ENCODE peak calls at places on chromosomes 3 and 15, in seven cellular contexts. One of them, this sample, is unnamed.

GRCh38 chr3:33364531-33365128 is 75.6 kb downstream of the UBP1 start:
- DNase-seq in heart right ventricle: no peak
- DNase-seq in vagina: no peak
- DNase-seq in fibroblast of lung: peak; percentile 39
- DNase-seq in dorsolateral prefrontal cortex: no peak
- DNase-seq in CD8-positive, alpha-beta T cell: no peak
- DNase-seq in ovary: no peak
- DNase-seq in this sample: no peak

GRCh38 chr3:38662544-38662943 is 13.1 kb upstream of the SCN5A start:
- DNase-seq in heart right ventricle: no peak
- DNase-seq in vagina: no peak
- DNase-seq in fibroblast of lung: peak; percentile 51
- DNase-seq in dorsolateral prefrontal cortex: no peak
- DNase-seq in CD8-positive, alpha-beta T cell: no peak
- DNase-seq in ovary: no peak
- DNase-seq in this sample: no peak

GRCh38 chr15:38560456-38560926 is 4.1 kb downstream of the RASGRP1 start:
- DNase-seq in heart right ventricle: no peak
- DNase-seq in vagina: no peak
- DNase-seq in fibroblast of lung: no peak
- DNase-seq in dorsolateral prefrontal cortex: no peak
- DNase-seq in CD8-positive, alpha-beta T cell: no peak
- DNase-seq in ovary: no peak
- DNase-seq in this sample: no peak

GRCh38 chr3:197365621-197366020 is 67.2 kb upstream of the DLG1 start:
- DNase-seq in heart right ventricle: no peak
- DNase-seq in vagina: no peak
- DNase-seq in fibroblast of lung: no peak
- DNase-seq in dorsolateral prefrontal cortex: no peak
- DNase-seq in CD8-positive, alpha-beta T cell: no peak
- DNase-seq in ovary: no peak
- DNase-seq in this sample: no peak

GRCh38 chr3:122679467-122680291 is 960 bp upstream of the PARP14 start:
- DNase-seq in heart right ventricle: peak; percentile 21
- DNase-seq in vagina: no peak
- DNase-seq in fibroblast of lung: no peak
- DNase-seq in dorsolateral prefrontal cortex: no peak
- DNase-seq in CD8-positive, alpha-beta T cell: no peak
- DNase-seq in ovary: peak; percentile 49
- DNase-seq in this sample: peak; percentile 64

GRCh38 chr3:166575166-166575565 is 737.9 kb upstream of the BCHE start:
- DNase-seq in heart right ventricle: no peak
- DNase-seq in vagina: no peak
- DNase-seq in fibroblast of lung: no peak
- DNase-seq in dorsolateral prefrontal cortex: no peak
- DNase-seq in CD8-positive, alpha-beta T cell: no peak
- DNase-seq in ovary: no peak
- DNase-seq in this sample: no peak

GRCh38 chr3:112120485-112120836 is 12.6 kb downstream of the GCSAM start:
- DNase-seq in heart right ventricle: no peak
- DNase-seq in vagina: no peak
- DNase-seq in fibroblast of lung: no peak
- DNase-seq in dorsolateral prefrontal cortex: no peak
- DNase-seq in CD8-positive, alpha-beta T cell: no peak
- DNase-seq in ovary: no peak
- DNase-seq in this sample: no peak

GRCh38 chr3:112333386-112334334 is 704 bp downstream of the CD200 start:
- DNase-seq in heart right ventricle: no peak
- DNase-seq in vagina: no peak
- DNase-seq in fibroblast of lung: peak; percentile 48
- DNase-seq in dorsolateral prefrontal cortex: peak; percentile 54
- DNase-seq in CD8-positive, alpha-beta T cell: no peak
- DNase-seq in ovary: peak; percentile 58
- DNase-seq in this sample: no peak

GRCh38 chr3:115098354-115099073 is 48.6 kb downstream of the ZBTB20 start:
- DNase-seq in heart right ventricle: no peak
- DNase-seq in vagina: no peak
- DNase-seq in fibroblast of lung: no peak
- DNase-seq in dorsolateral prefrontal cortex: no peak
- DNase-seq in CD8-positive, alpha-beta T cell: no peak
- DNase-seq in ovary: no peak
- DNase-seq in this sample: no peak

GRCh38 chr15:70271422-70272088 is 173.8 kb upstream of the TLE3 start:
- DNase-seq in heart right ventricle: no peak
- DNase-seq in vagina: no peak
- DNase-seq in fibroblast of lung: peak; percentile 97
- DNase-seq in dorsolateral prefrontal cortex: no peak
- DNase-seq in CD8-positive, alpha-beta T cell: no peak
- DNase-seq in ovary: no peak
- DNase-seq in this sample: peak; percentile 83

GRCh38 chr3:9862391-9863235 is 17.4 kb downstream of the CIDEC start:
- DNase-seq in heart right ventricle: peak; percentile 44
- DNase-seq in vagina: no peak
- DNase-seq in fibroblast of lung: peak; percentile 59
- DNase-seq in dorsolateral prefrontal cortex: no peak
- DNase-seq in CD8-positive, alpha-beta T cell: no peak
- DNase-seq in ovary: peak; percentile 78
- DNase-seq in this sample: no peak

GRCh38 chr15:64905119-64905831 is 6.4 kb upstream of the ANKDD1A start:
- DNase-seq in heart right ventricle: peak; percentile 84
- DNase-seq in vagina: no peak
- DNase-seq in fibroblast of lung: peak; percentile 78
- DNase-seq in dorsolateral prefrontal cortex: peak; percentile 80
- DNase-seq in CD8-positive, alpha-beta T cell: peak; percentile 67
- DNase-seq in ovary: peak; percentile 74
- DNase-seq in this sample: peak; percentile 76

GRCh38 chr3:181487236-181487978 is 224.3 kb upstream of the SOX2 start:
- DNase-seq in heart right ventricle: no peak
- DNase-seq in vagina: no peak
- DNase-seq in fibroblast of lung: no peak
- DNase-seq in dorsolateral prefrontal cortex: peak; percentile 44
- DNase-seq in CD8-positive, alpha-beta T cell: no peak
- DNase-seq in ovary: no peak
- DNase-seq in this sample: no peak

GRCh38 chr3:134600685-134601502 is 49.9 kb downstream of the KY start:
- DNase-seq in heart right ventricle: peak; percentile 29
- DNase-seq in vagina: peak; percentile 81
- DNase-seq in fibroblast of lung: peak; percentile 68
- DNase-seq in dorsolateral prefrontal cortex: peak; percentile 79
- DNase-seq in CD8-positive, alpha-beta T cell: peak; percentile 30
- DNase-seq in ovary: peak; percentile 80
- DNase-seq in this sample: no peak

GRCh38 chr15:50675524-50676144 is 11.0 kb downstream of the TRPM7 start:
- DNase-seq in heart right ventricle: no peak
- DNase-seq in vagina: no peak
- DNase-seq in fibroblast of lung: peak; percentile 73
- DNase-seq in dorsolateral prefrontal cortex: no peak
- DNase-seq in CD8-positive, alpha-beta T cell: no peak
- DNase-seq in ovary: no peak
- DNase-seq in this sample: no peak

GRCh38 chr3:73745429-73746247 is 120.9 kb upstream of the PDZRN3 start:
- DNase-seq in heart right ventricle: no peak
- DNase-seq in vagina: no peak
- DNase-seq in fibroblast of lung: peak; percentile 56
- DNase-seq in dorsolateral prefrontal cortex: no peak
- DNase-seq in CD8-positive, alpha-beta T cell: no peak
- DNase-seq in ovary: peak; percentile 48
- DNase-seq in this sample: no peak

GRCh38 chr3:195906865-195907729 is 1.3 kb downstream of the TNK2 start:
- DNase-seq in heart right ventricle: no peak
- DNase-seq in vagina: no peak
- DNase-seq in fibroblast of lung: no peak
- DNase-seq in dorsolateral prefrontal cortex: peak; percentile 68
- DNase-seq in CD8-positive, alpha-beta T cell: peak; percentile 50
- DNase-seq in ovary: no peak
- DNase-seq in this sample: no peak

GRCh38 chr3:113533534-113533892 is 1.2 kb downstream of the SIDT1 start:
- DNase-seq in heart right ventricle: no peak
- DNase-seq in vagina: no peak
- DNase-seq in fibroblast of lung: no peak
- DNase-seq in dorsolateral prefrontal cortex: no peak
- DNase-seq in CD8-positive, alpha-beta T cell: peak; percentile 35
- DNase-seq in ovary: no peak
- DNase-seq in this sample: no peak

GRCh38 chr3:148528024-148528423 is 169.7 kb upstream of the AGTR1 start:
- DNase-seq in heart right ventricle: no peak
- DNase-seq in vagina: no peak
- DNase-seq in fibroblast of lung: peak; percentile 37
- DNase-seq in dorsolateral prefrontal cortex: no peak
- DNase-seq in CD8-positive, alpha-beta T cell: no peak
- DNase-seq in ovary: no peak
- DNase-seq in this sample: no peak

GRCh38 chr15:59436774-59437472 is 1.1 kb upstream of the FAM81A start:
- DNase-seq in heart right ventricle: peak; percentile 21
- DNase-seq in vagina: no peak
- DNase-seq in fibroblast of lung: no peak
- DNase-seq in dorsolateral prefrontal cortex: no peak
- DNase-seq in CD8-positive, alpha-beta T cell: no peak
- DNase-seq in ovary: no peak
- DNase-seq in this sample: no peak

GRCh38 chr3:169264711-169265110 is 398.8 kb downstream of the MECOM start:
- DNase-seq in heart right ventricle: peak; percentile 66
- DNase-seq in vagina: no peak
- DNase-seq in fibroblast of lung: peak; percentile 56
- DNase-seq in dorsolateral prefrontal cortex: no peak
- DNase-seq in CD8-positive, alpha-beta T cell: no peak
- DNase-seq in ovary: no peak
- DNase-seq in this sample: peak; percentile 64

GRCh38 chr3:152466784-152467183 is 198.1 kb downstream of the MBNL1 start:
- DNase-seq in heart right ventricle: no peak
- DNase-seq in vagina: no peak
- DNase-seq in fibroblast of lung: peak; percentile 82
- DNase-seq in dorsolateral prefrontal cortex: no peak
- DNase-seq in CD8-positive, alpha-beta T cell: no peak
- DNase-seq in ovary: no peak
- DNase-seq in this sample: no peak

GRCh38 chr3:77345009-77345408 is 305.1 kb downstream of the ROBO2 start:
- DNase-seq in heart right ventricle: no peak
- DNase-seq in vagina: no peak
- DNase-seq in fibroblast of lung: no peak
- DNase-seq in dorsolateral prefrontal cortex: no peak
- DNase-seq in CD8-positive, alpha-beta T cell: no peak
- DNase-seq in ovary: no peak
- DNase-seq in this sample: no peak

GRCh38 chr15:40040293-40040635 is 1.3 kb upstream of the SRP14 start:
- DNase-seq in heart right ventricle: no peak
- DNase-seq in vagina: no peak
- DNase-seq in fibroblast of lung: no peak
- DNase-seq in dorsolateral prefrontal cortex: no peak
- DNase-seq in CD8-positive, alpha-beta T cell: no peak
- DNase-seq in ovary: no peak
- DNase-seq in this sample: no peak

GRCh38 chr3:58824285-58824684 is 157.7 kb upstream of the FAM3D start:
- DNase-seq in heart right ventricle: peak; percentile 30
- DNase-seq in vagina: no peak
- DNase-seq in fibroblast of lung: peak; percentile 77
- DNase-seq in dorsolateral prefrontal cortex: peak; percentile 74
- DNase-seq in CD8-positive, alpha-beta T cell: no peak
- DNase-seq in ovary: no peak
- DNase-seq in this sample: no peak

GRCh38 chr3:24447836-24448235 is 46.8 kb downstream of the THRB start:
- DNase-seq in heart right ventricle: no peak
- DNase-seq in vagina: no peak
- DNase-seq in fibroblast of lung: no peak
- DNase-seq in dorsolateral prefrontal cortex: no peak
- DNase-seq in CD8-positive, alpha-beta T cell: no peak
- DNase-seq in ovary: no peak
- DNase-seq in this sample: no peak
- H3K27ac ChIP-seq in heart right ventricle: no peak overlapping the region
- H3K27ac ChIP-seq in vagina: no peak overlapping the region
- H3K27ac ChIP-seq in fibroblast of lung: no peak overlapping the region
- H3K27ac ChIP-seq in dorsolateral prefrontal cortex: no peak overlapping the region
- H3K27ac ChIP-seq in CD8-positive, alpha-beta T cell: no peak overlapping the region
- H3K27ac ChIP-seq in ovary: no peak overlapping the region
- H3K27ac ChIP-seq in this sample: no peak overlapping the region

DNA sequence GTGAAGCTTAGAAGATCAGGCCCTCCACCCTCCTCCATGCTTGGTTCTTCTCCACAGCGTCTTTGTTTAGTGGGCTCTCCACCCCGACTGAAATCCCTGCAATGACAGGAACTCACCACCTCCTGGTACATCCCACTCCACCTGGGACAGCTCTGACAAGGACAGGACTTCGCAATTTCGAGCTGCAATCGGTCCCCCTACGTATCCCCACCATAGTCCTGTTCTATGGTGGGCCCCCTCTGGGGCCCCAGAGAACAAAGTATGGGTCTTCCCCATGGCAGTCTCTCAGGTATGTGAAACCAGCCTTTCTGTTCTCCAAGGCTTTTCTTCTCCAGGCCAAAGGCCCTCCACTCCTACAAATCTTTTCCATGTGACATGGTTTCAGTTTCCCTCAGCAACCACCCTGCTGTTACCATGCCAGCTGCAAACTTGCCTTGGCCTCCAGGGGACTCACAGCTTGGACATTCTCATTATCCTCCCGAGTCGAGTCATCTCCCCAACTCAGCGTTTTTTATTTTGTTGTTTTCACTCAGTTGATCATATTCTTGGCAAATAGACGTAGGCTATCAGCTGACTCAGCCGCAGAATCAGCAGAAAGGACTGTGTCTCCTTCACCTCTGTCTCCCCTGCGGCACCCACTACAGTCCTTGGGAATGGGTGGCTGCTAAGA is 233.3 kb downstream of the OPA1 start:
- DNase-seq in heart right ventricle: peak; percentile 20
- DNase-seq in vagina: peak; percentile 61
- DNase-seq in fibroblast of lung: peak; percentile 62
- DNase-seq in dorsolateral prefrontal cortex: no peak
- DNase-seq in CD8-positive, alpha-beta T cell: no peak
- DNase-seq in ovary: peak; percentile 62
- DNase-seq in this sample: peak; percentile 62
- TF ChIP-seq CTCF in heart right ventricle: no peak
- TF ChIP-seq CTCF in vagina: no peak
- TF ChIP-seq CTCF in fibroblast of lung: no peak
- TF ChIP-seq CTCF in dorsolateral prefrontal cortex: no peak
- TF ChIP-seq CTCF in CD8-positive, alpha-beta T cell: no peak
- TF ChIP-seq CTCF in ovary: no peak
- TF ChIP-seq CTCF in this sample: no peak

GRCh38 chr15:90962021-90962420 is 7.3 kb downstream of the RCCD1 start:
- DNase-seq in heart right ventricle: no peak
- DNase-seq in vagina: no peak
- DNase-seq in fibroblast of lung: no peak
- DNase-seq in dorsolateral prefrontal cortex: no peak
- DNase-seq in CD8-positive, alpha-beta T cell: no peak
- DNase-seq in ovary: no peak
- DNase-seq in this sample: no peak
- H3K27ac ChIP-seq in heart right ventricle: no peak overlapping the region
- H3K27ac ChIP-seq in vagina: no peak overlapping the region
- H3K27ac ChIP-seq in fibroblast of lung: no peak overlapping the region
- H3K27ac ChIP-seq in dorsolateral prefrontal cortex: no peak overlapping the region
- H3K27ac ChIP-seq in CD8-positive, alpha-beta T cell: no peak overlapping the region
- H3K27ac ChIP-seq in ovary: no peak overlapping the region
- H3K27ac ChIP-seq in this sample: no peak overlapping the region

DNA sequence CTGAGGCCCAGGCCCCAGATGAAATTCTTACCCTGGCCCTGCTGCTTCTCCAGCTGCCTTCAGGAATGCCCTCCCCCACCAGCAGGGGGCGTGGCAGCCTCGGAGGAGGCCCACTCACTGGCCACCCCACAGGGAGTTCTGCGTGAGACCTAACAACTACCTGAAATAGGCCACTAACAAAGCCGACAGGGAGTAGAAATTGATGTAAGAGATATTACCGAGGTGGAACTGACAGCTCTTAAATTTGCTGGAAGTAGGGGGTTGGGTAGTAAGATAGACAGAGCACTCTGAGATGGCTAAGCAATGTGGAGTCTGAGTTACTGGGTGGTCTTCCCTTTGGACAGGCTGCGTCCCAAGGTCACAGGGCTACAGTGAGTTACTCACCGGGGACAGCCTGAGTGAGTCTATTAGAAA is 240.8 kb downstream of the SHOX2 start:
- DNase-seq in heart right ventricle: no peak
- DNase-seq in vagina: no peak
- DNase-seq in fibroblast of lung: no peak
- DNase-seq in dorsolateral prefrontal cortex: no peak
- DNase-seq in CD8-positive, alpha-beta T cell: peak; percentile 2
- DNase-seq in ovary: no peak
- DNase-seq in this sample: no peak
- TF ChIP-seq CTCF in heart right ventricle: peak; percentile 37
- TF ChIP-seq CTCF in vagina: no peak
- TF ChIP-seq CTCF in fibroblast of lung: peak; percentile 18
- TF ChIP-seq CTCF in dorsolateral prefrontal cortex: peak; percentile 16
- TF ChIP-seq CTCF in CD8-positive, alpha-beta T cell: no peak
- TF ChIP-seq CTCF in ovary: no peak
- TF ChIP-seq CTCF in this sample: peak; percentile 44